ENCODE peak calls at places on chromosomes 6 and 20, in four cellular contexts. P is epithelial cell of esophagus; E is activated CD4-positive, alpha-beta T cell treated with anti-CD3 and anti-CD28 coated beads for 24 hours; S is G401. U is an unnamed sample.

GRCh38 chr6:138393871-138394783 is 9.9 kb upstream of the HEBP2 start:
- DNase-seq in S (no peak), E (no peak), P (no peak), U (no peak)

GRCh38 chr6:119076173-119076965 is 2.1 kb downstream of the FAM184A start:
- DNase-seq in E (no peak), P (no peak), S (peak; percentile 56), U (no peak)

GRCh38 chr20:58575776-58576589 is 60.8 kb upstream of the APCDD1L start:
- DNase-seq in S (no peak), E (no peak), P (no peak), U (no peak)

GRCh38 chr6:120077489-120077888 is 727.9 kb upstream of the MAN1A1 start:
- DNase-seq in E (no peak), P (peak; percentile 44), S (peak; percentile 32), U (peak; percentile 36)

GRCh38 chr6:70474751-70475150 is 61.4 kb downstream of the FAM135A start:
- DNase-seq in P (no peak), E (no peak), S (no peak), U (peak; percentile 2)

GRCh38 chr6:157728183-157728881 is 94.7 kb upstream of the SNX9 start:
- DNase-seq in E (no peak), S (no peak), P (no peak), U (no peak)

GRCh38 chr6:100455230-100456124 is 9.2 kb downstream of the SIM1 start:
- DNase-seq in P (no peak), S (no peak), E (no peak), U (no peak)

GRCh38 chr6:112286010-112286409 is 31.6 kb upstream of the LAMA4 start:
- DNase-seq in P (no peak), E (peak; percentile 18), S (no peak), U (peak; percentile 46)

GRCh38 chr6:169165031-169165430 is 88.6 kb downstream of the THBS2 start:
- DNase-seq in E (no peak), P (no peak), S (no peak), U (peak; percentile 73)

GRCh38 chr6:44278316-44278715 is 8.1 kb downstream of the TMEM151B start:
- DNase-seq in P (no peak), S (peak; percentile 96), E (no peak), U (no peak)